ENCODE peak calls at places on chromosome 9, in eight cellular contexts. E is K562, Q is HCT116, S is GM12878, Y is IMR-90, C is SK-N-SH, O is HepG2, H is H1. R is an unnamed sample.

GRCh38 chr9:100066539-100066938 is 32.3 kb downstream of the ERP44 start:
- DNase-seq in E (no peak), Q (no peak), S (peak; percentile 25), Y (peak; percentile 51), C (no peak), O (no peak), H (no peak), R (no peak)

GRCh38 chr9:133579601-133580415 is 29.4 kb downstream of the FAM163B start:
- DNase-seq in E (no peak), Q (no peak), S (no peak), Y (no peak), C (no peak), O (no peak), H (no peak), R (no peak)

GRCh38 chr9:137379761-137380161 is 43.2 kb downstream of the EXD3 start:
- DNase-seq in E (no peak), Q (no peak), S (no peak), Y (no peak), C (no peak), O (no peak), H (no peak), R (no peak)

GRCh38 chr9:15282567-15282966 is 24.4 kb downstream of the TTC39B start:
- DNase-seq in E (no peak), Q (no peak), S (no peak), Y (no peak), C (no peak), O (no peak), H (no peak), R (no peak)

GRCh38 chr9:4588721-4589120 is 73.4 kb upstream of the PLPP6 start:
- DNase-seq in E (no peak), Q (no peak), S (no peak), Y (no peak), C (no peak), O (no peak), H (no peak), R (no peak)

GRCh38 chr9:70113403-70114022 is 69.9 kb downstream of the MAMDC2 start:
- DNase-seq in E (peak; percentile 36), Q (peak; percentile 48), S (no peak), Y (peak; percentile 72), C (peak; percentile 47), O (peak; percentile 23), H (no peak), R (peak; percentile 55)

GRCh38 chr9:128556915-128557634 is 4.7 kb downstream of the SPTAN1 start:
- DNase-seq in E (no peak), Q (no peak), S (no peak), Y (no peak), C (no peak), O (peak; percentile 78), H (no peak), R (no peak)

GRCh38 chr9:124394596-124394995 is 20.6 kb downstream of the PSMB7 start:
- DNase-seq in E (no peak), Q (no peak), S (no peak), Y (no peak), C (no peak), O (no peak), H (no peak), R (no peak)

GRCh38 chr9:70403618-70404025 is 10.8 kb downstream of the KLF9 start:
- DNase-seq in E (no peak), Q (no peak), S (no peak), Y (peak; percentile 47), C (no peak), O (no peak), H (no peak), R (no peak)

GRCh38 chr9:89426389-89426961 is 71.4 kb downstream of the SEMA4D start:
- DNase-seq in E (no peak), Q (no peak), S (peak; percentile 96), Y (no peak), C (no peak), O (no peak), H (no peak), R (no peak)

GRCh38 chr9:6681957-6682501 is 36.5 kb upstream of the GLDC start:
- DNase-seq in E (no peak), Q (no peak), S (no peak), Y (no peak), C (peak; percentile 32), O (no peak), H (no peak), R (no peak)

GRCh38 chr9:109708507-109708945 is 71.5 kb upstream of the PALM2AKAP2 start:
- DNase-seq in E (no peak), Q (no peak), S (no peak), Y (peak; percentile 28), C (no peak), O (no peak), H (no peak), R (no peak)

GRCh38 chr9:94911986-94912635 is 185.6 kb downstream of the AOPEP start:
- DNase-seq in E (no peak), Q (no peak), S (no peak), Y (no peak), C (no peak), O (no peak), H (no peak), R (no peak)

GRCh38 chr9:83701286-83701685 is 6.5 kb downstream of the UBQLN1 start:
- DNase-seq in E (no peak), Q (no peak), S (no peak), Y (no peak), C (no peak), O (no peak), H (no peak), R (no peak)

GRCh38 chr9:111961011-111961410 is 64.4 kb downstream of the UGCG start:
- DNase-seq in E (no peak), Q (no peak), S (no peak), Y (peak; percentile 79), C (no peak), O (no peak), H (no peak), R (no peak)
- TF ChIP-seq RAD21 in E (no peak), Q (no peak), S (no peak), Y (no peak), C (no peak), O (no peak), H (no peak), R (no peak)

DNA sequence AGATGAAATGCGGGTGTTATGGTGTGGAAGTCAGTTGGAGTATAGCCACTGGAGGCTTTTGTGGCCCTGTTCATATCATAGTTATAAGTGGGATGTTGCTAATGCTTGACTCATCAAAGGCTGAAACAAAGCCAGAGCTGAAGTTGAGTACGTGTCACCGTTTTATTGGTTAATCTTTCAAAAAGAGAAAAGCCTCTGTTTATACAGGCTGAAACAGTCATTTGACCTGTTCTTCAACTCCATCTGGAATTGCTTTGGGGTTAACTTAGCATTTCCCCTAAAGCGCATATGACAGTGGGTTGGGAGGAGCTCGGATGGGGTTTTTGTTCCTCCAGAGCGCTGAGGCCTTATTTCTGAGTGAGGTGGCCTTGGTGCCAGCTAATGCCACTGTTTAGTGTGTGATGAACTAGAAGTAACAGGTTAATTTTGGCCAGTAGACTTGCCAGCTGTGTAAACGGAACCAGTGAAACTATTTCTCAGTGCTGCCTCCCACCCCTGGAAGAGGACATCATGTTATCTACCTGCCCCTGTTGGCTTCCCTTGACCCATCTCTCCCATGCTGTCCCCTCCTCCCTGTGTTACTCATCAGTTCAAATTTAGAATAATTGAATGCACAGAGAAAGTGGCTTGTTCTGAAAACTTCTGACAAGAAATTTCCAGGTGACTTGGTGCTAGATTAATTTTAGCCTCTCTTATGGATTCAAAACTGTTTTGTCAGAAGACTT is 34.2 kb downstream of the MTAP start:
- DNase-seq in E (no peak), Q (peak; percentile 94), S (no peak), Y (peak; percentile 100), C (no peak), O (peak; percentile 34), H (no peak), R (no peak)
- H3K27ac ChIP-seq in E (no peak overlapping the region), Q (peak overlapping the region; percentile 66), S (no peak overlapping the region), Y (peak overlapping the region; percentile 83), C (peak overlapping the region; percentile 56), O (no peak overlapping the region), H (no peak overlapping the region), R (no peak overlapping the region)

GRCh38 chr9:97313746-97314145 is 6.3 kb downstream of the CCDC180 start:
- DNase-seq in E (no peak), Q (no peak), S (no peak), Y (no peak), C (no peak), O (no peak), H (no peak), R (no peak)

GRCh38 chr9:97314503-97314902 is 7.0 kb downstream of the CCDC180 start:
- DNase-seq in E (no peak), Q (no peak), S (no peak), Y (no peak), C (no peak), O (no peak), H (no peak), R (no peak)

GRCh38 chr9:97313243-97313642 is 5.8 kb downstream of the CCDC180 start:
- DNase-seq in E (no peak), Q (no peak), S (no peak), Y (no peak), C (no peak), O (no peak), H (no peak), R (no peak)

GRCh38 chr9:97316904-97317303 is 9.4 kb downstream of the CCDC180 start:
- DNase-seq in E (no peak), Q (no peak), S (no peak), Y (no peak), C (no peak), O (no peak), H (no peak), R (no peak)

DNA sequence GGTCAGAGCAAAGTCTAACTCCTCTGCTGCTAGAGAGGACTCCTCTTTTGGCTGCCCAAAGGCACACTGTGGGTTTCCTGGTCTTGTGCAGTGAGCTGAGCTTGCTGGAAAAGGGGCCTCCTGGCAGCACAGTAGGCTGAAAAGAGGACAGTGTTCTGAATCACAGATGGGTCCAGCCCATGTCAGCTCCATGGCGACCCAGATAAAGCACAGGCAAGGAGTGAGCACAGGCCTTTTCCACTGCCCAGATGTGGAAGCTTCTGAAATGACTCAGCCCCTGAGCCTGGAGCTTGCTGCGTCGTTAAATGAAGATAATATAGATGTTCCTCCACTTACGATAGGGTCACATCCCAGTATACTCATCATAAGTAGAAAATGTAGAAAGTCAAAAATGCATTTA is 8.1 kb downstream of the CCDC180 start:
- DNase-seq in E (no peak), Q (no peak), S (no peak), Y (peak; percentile 33), C (no peak), O (no peak), H (no peak), R (no peak)
- TF ChIP-seq RAD21 in E (no peak), Q (no peak), S (no peak), Y (no peak), C (no peak), O (no peak), H (no peak), R (no peak)

GRCh38 chr9:20319241-20319640 is 303.1 kb downstream of the MLLT3 start:
- DNase-seq in E (no peak), Q (no peak), S (no peak), Y (peak; percentile 8), C (no peak), O (no peak), H (no peak), R (no peak)

GRCh38 chr9:20315672-20316071 is 306.6 kb downstream of the MLLT3 start:
- DNase-seq in E (no peak), Q (no peak), S (no peak), Y (peak; percentile 91), C (no peak), O (no peak), H (no peak), R (no peak)

GRCh38 chr9:20319641-20320337 is 302.5 kb downstream of the MLLT3 start:
- DNase-seq in E (no peak), Q (peak; percentile 8), S (no peak), Y (peak; percentile 88), C (no peak), O (no peak), H (no peak), R (no peak)

GRCh38 chr9:20316372-20316771 is 305.9 kb downstream of the MLLT3 start:
- DNase-seq in E (no peak), Q (no peak), S (no peak), Y (no peak), C (no peak), O (no peak), H (no peak), R (no peak)

GRCh38 chr9:20317701-20318100 is 304.6 kb downstream of the MLLT3 start:
- DNase-seq in E (no peak), Q (no peak), S (no peak), Y (no peak), C (no peak), O (no peak), H (no peak), R (no peak)
- H3K27ac ChIP-seq in E (no peak overlapping the region), Q (no peak overlapping the region), S (no peak overlapping the region), Y (no peak overlapping the region), C (no peak overlapping the region), O (no peak overlapping the region), H (no peak overlapping the region), R (no peak overlapping the region)